ENCODE peak calls at places on chromosomes 16 and 17, in seven cellular contexts. One of them, this sample, is unnamed.
A peak's percentile ranks its signal among the peaks of the same experiment; 100 is the strongest.

GRCh38 chr17:77125432-77125901 is 15.3 kb upstream of the SEC14L1 start:
- DNase-seq in A549: peak; percentile 97
- DNase-seq in MM.1S: no peak
- DNase-seq in AG04450: peak; percentile 71
- DNase-seq in H1: no peak
- DNase-seq in heart right ventricle: no peak
- DNase-seq in transverse colon: no peak
- DNase-seq in this sample: peak; percentile 91

GRCh38 chr16:80700558-80700957 is 103.8 kb downstream of the CDYL2 start:
- DNase-seq in heart right ventricle: no peak
- DNase-seq in AG04450: no peak
- DNase-seq in transverse colon: no peak
- DNase-seq in A549: no peak
- DNase-seq in MM.1S: no peak
- DNase-seq in H1: no peak
- DNase-seq in this sample: no peak

GRCh38 chr17:49707246-49707607 is 537 bp downstream of the SLC35B1 start:
- DNase-seq in MM.1S: peak; percentile 27
- DNase-seq in transverse colon: no peak
- DNase-seq in AG04450: no peak
- DNase-seq in A549: peak; percentile 36
- DNase-seq in heart right ventricle: no peak
- DNase-seq in H1: no peak
- DNase-seq in this sample: no peak

GRCh38 chr16:48978501-48978900 is 303.1 kb downstream of the CBLN1 start:
- DNase-seq in transverse colon: no peak
- DNase-seq in MM.1S: no peak
- DNase-seq in AG04450: no peak
- DNase-seq in A549: no peak
- DNase-seq in heart right ventricle: no peak
- DNase-seq in H1: no peak
- DNase-seq in this sample: no peak

GRCh38 chr16:877242-878065 is 76.9 kb upstream of the GNG13 start:
- DNase-seq in AG04450: no peak
- DNase-seq in transverse colon: no peak
- DNase-seq in MM.1S: no peak
- DNase-seq in heart right ventricle: peak; percentile 3
- DNase-seq in H1: no peak
- DNase-seq in A549: no peak
- DNase-seq in this sample: no peak

GRCh38 chr17:15354256-15354655 is 12.9 kb upstream of the TEKT3 start:
- DNase-seq in heart right ventricle: no peak
- DNase-seq in A549: no peak
- DNase-seq in AG04450: no peak
- DNase-seq in transverse colon: peak; percentile 44
- DNase-seq in H1: no peak
- DNase-seq in MM.1S: no peak
- DNase-seq in this sample: no peak

GRCh38 chr17:13074026-13074425 is 56.2 kb upstream of the ELAC2 start:
- DNase-seq in heart right ventricle: no peak
- DNase-seq in H1: no peak
- DNase-seq in transverse colon: no peak
- DNase-seq in AG04450: no peak
- DNase-seq in A549: no peak
- DNase-seq in MM.1S: no peak
- DNase-seq in this sample: no peak

GRCh38 chr17:44875761-44876160 is 23.5 kb downstream of the EFTUD2 start:
- DNase-seq in AG04450: no peak
- DNase-seq in H1: no peak
- DNase-seq in MM.1S: no peak
- DNase-seq in heart right ventricle: no peak
- DNase-seq in A549: no peak
- DNase-seq in transverse colon: no peak
- DNase-seq in this sample: no peak

GRCh38 chr17:76500745-76501017 is 542 bp downstream of the RHBDF2 start:
- DNase-seq in MM.1S: no peak
- DNase-seq in heart right ventricle: no peak
- DNase-seq in transverse colon: no peak
- DNase-seq in AG04450: no peak
- DNase-seq in H1: no peak
- DNase-seq in A549: no peak
- DNase-seq in this sample: no peak

GRCh38 chr16:10181196-10182162 is 749 bp downstream of the GRIN2A start:
- DNase-seq in transverse colon: peak; percentile 60
- DNase-seq in MM.1S: peak; percentile 61
- DNase-seq in AG04450: no peak
- DNase-seq in A549: peak; percentile 62
- DNase-seq in H1: peak; percentile 70
- DNase-seq in heart right ventricle: peak; percentile 70
- DNase-seq in this sample: peak; percentile 60

GRCh38 chr17:57315061-57315851 is 58.9 kb downstream of the MSI2 start:
- DNase-seq in heart right ventricle: no peak
- DNase-seq in A549: no peak
- DNase-seq in MM.1S: no peak
- DNase-seq in H1: no peak
- DNase-seq in AG04450: no peak
- DNase-seq in transverse colon: no peak
- DNase-seq in this sample: no peak

GRCh38 chr17:78879679-78880186 is 23.3 kb downstream of the CEP295NL start:
- DNase-seq in transverse colon: peak; percentile 46
- DNase-seq in A549: no peak
- DNase-seq in heart right ventricle: peak; percentile 80
- DNase-seq in MM.1S: no peak
- DNase-seq in H1: no peak
- DNase-seq in AG04450: peak; percentile 92
- DNase-seq in this sample: no peak

GRCh38 chr17:7842380-7842949 is 8.4 kb downstream of the KDM6B start:
- DNase-seq in A549: peak; percentile 78
- DNase-seq in AG04450: peak; percentile 81
- DNase-seq in MM.1S: peak; percentile 74
- DNase-seq in H1: no peak
- DNase-seq in heart right ventricle: peak; percentile 53
- DNase-seq in transverse colon: peak; percentile 82
- DNase-seq in this sample: no peak

GRCh38 chr17:32956240-32956970 is 28.5 kb downstream of the TMEM98 start:
- DNase-seq in heart right ventricle: no peak
- DNase-seq in MM.1S: no peak
- DNase-seq in AG04450: no peak
- DNase-seq in A549: no peak
- DNase-seq in H1: no peak
- DNase-seq in transverse colon: no peak
- DNase-seq in this sample: no peak

GRCh38 chr17:19546289-19547065 is 12.8 kb downstream of the SLC47A1 start:
- DNase-seq in AG04450: no peak
- DNase-seq in MM.1S: peak; percentile 37
- DNase-seq in H1: no peak
- DNase-seq in heart right ventricle: peak; percentile 33
- DNase-seq in A549: no peak
- DNase-seq in transverse colon: peak; percentile 55
- DNase-seq in this sample: no peak

GRCh38 chr16:46746821-46747776 is 1.0 kb downstream of the MYLK3 start:
- DNase-seq in AG04450: no peak
- DNase-seq in heart right ventricle: peak; percentile 58
- DNase-seq in H1: no peak
- DNase-seq in A549: no peak
- DNase-seq in transverse colon: no peak
- DNase-seq in MM.1S: no peak
- DNase-seq in this sample: no peak

GRCh38 chr17:8872036-8872704 is 4.7 kb upstream of the PIK3R6 start:
- DNase-seq in AG04450: no peak
- DNase-seq in transverse colon: no peak
- DNase-seq in heart right ventricle: no peak
- DNase-seq in MM.1S: no peak
- DNase-seq in A549: no peak
- DNase-seq in H1: no peak
- DNase-seq in this sample: no peak

GRCh38 chr16:77993586-77993985 is 28.8 kb upstream of the CLEC3A start:
- DNase-seq in H1: no peak
- DNase-seq in transverse colon: no peak
- DNase-seq in AG04450: no peak
- DNase-seq in heart right ventricle: no peak
- DNase-seq in MM.1S: no peak
- DNase-seq in A549: no peak
- DNase-seq in this sample: no peak
- H3K27ac ChIP-seq in H1: peak overlapping the region; percentile 71
- H3K27ac ChIP-seq in transverse colon: peak overlapping the region; percentile 67
- H3K27ac ChIP-seq in AG04450: peak overlapping the region; percentile 89
- H3K27ac ChIP-seq in heart right ventricle: peak overlapping the region; percentile 56
- H3K27ac ChIP-seq in MM.1S: no peak overlapping the region
- H3K27ac ChIP-seq in A549: no peak overlapping the region
- H3K27ac ChIP-seq in this sample: no peak overlapping the region

DNA sequence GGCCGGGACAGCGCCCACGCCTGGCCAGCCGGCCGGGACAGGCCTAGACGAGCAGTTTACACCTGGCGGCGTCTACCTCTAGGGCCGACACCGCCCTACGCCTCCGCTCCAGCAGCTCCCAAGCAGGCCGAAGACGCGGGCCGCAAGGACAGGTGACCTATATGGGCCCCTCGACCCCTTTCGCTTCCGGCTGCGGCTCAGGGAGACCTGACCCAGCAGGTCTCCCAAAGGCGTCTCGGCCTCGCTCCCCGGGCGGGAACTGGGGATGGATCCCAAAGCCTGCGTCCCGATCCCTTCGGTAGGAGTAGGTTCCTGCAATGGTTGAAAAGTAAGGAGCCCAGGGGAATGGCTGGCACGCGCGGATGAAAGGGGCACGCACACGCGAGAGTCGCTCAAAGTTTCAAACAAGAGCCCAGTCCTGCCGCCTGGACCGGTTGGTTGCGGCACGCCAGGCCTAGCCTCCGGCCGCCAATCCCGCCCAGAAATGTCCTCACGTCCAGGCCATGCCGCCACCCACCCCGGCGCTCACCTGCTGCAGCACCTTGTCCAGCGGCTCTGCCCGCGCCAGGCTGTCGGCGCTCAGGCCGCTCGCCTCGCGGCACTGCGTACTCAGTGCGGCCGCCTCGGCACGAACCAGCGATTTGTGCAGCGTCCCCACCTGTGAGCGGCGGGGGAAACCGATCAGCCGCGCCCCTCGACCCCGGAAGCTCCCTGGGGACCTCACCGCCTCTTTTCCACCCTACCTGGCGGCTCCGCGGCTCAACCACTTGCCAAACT is 634 bp downstream of the ESRP2 start:
- DNase-seq in A549: no peak
- DNase-seq in heart right ventricle: no peak
- DNase-seq in H1: no peak
- DNase-seq in transverse colon: peak; percentile 50
- DNase-seq in AG04450: no peak
- DNase-seq in MM.1S: no peak
- DNase-seq in this sample: no peak
- TF ChIP-seq CTCF in A549: no peak
- TF ChIP-seq CTCF in heart right ventricle: no peak
- TF ChIP-seq CTCF in H1: peak; percentile 55
- TF ChIP-seq CTCF in transverse colon: no peak
- TF ChIP-seq CTCF in AG04450: no peak
- TF ChIP-seq CTCF in MM.1S: no peak
- TF ChIP-seq CTCF in this sample: peak; percentile 67

DNA sequence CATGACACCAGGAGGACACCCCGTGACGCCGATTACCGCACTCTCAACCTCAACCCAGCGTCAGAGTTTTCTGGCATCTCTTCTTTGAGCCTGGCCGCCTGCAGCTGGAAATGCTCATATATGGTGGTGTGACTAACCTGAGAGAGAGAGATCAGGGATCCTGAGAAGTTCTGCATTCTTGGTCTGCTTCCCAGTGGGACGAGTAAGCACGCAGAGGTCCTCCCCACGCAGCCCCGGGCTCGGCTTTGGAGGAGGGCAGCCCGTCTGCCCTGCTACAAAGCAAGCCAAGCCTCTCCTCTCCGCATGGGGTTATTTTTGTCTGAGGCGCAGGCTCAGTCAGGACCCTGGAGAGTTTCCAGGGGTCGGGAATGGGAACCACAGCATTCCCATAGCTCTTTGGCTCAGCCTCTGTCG is 16.5 kb downstream of the CRISPLD2 start:
- DNase-seq in MM.1S: no peak
- DNase-seq in H1: peak; percentile 38
- DNase-seq in AG04450: peak; percentile 100
- DNase-seq in heart right ventricle: peak; percentile 77
- DNase-seq in transverse colon: peak; percentile 73
- DNase-seq in A549: no peak
- DNase-seq in this sample: no peak
- H3K27ac ChIP-seq in MM.1S: no peak overlapping the region
- H3K27ac ChIP-seq in H1: no peak overlapping the region
- H3K27ac ChIP-seq in AG04450: peak overlapping the region; percentile 96
- H3K27ac ChIP-seq in heart right ventricle: peak overlapping the region; percentile 79
- H3K27ac ChIP-seq in transverse colon: peak overlapping the region; percentile 84
- H3K27ac ChIP-seq in A549: no peak overlapping the region
- H3K27ac ChIP-seq in this sample: no peak overlapping the region

GRCh38 chr17:82415786-82416185 is 2.4 kb upstream of the HEXD start:
- DNase-seq in heart right ventricle: no peak
- DNase-seq in AG04450: no peak
- DNase-seq in H1: no peak
- DNase-seq in transverse colon: no peak
- DNase-seq in MM.1S: no peak
- DNase-seq in A549: no peak
- DNase-seq in this sample: no peak

GRCh38 chr17:82412535-82413520 is 5.3 kb upstream of the HEXD start:
- DNase-seq in transverse colon: no peak
- DNase-seq in MM.1S: no peak
- DNase-seq in A549: no peak
- DNase-seq in H1: no peak
- DNase-seq in heart right ventricle: no peak
- DNase-seq in AG04450: no peak
- DNase-seq in this sample: no peak

GRCh38 chr17:82415336-82415735 is 2.8 kb upstream of the HEXD start:
- DNase-seq in A549: no peak
- DNase-seq in transverse colon: no peak
- DNase-seq in MM.1S: no peak
- DNase-seq in heart right ventricle: no peak
- DNase-seq in H1: no peak
- DNase-seq in AG04450: no peak
- DNase-seq in this sample: no peak

GRCh38 chr17:82416264-82416663 is 1.9 kb upstream of the HEXD start:
- DNase-seq in A549: no peak
- DNase-seq in transverse colon: no peak
- DNase-seq in AG04450: no peak
- DNase-seq in H1: no peak
- DNase-seq in heart right ventricle: no peak
- DNase-seq in MM.1S: no peak
- DNase-seq in this sample: no peak

DNA sequence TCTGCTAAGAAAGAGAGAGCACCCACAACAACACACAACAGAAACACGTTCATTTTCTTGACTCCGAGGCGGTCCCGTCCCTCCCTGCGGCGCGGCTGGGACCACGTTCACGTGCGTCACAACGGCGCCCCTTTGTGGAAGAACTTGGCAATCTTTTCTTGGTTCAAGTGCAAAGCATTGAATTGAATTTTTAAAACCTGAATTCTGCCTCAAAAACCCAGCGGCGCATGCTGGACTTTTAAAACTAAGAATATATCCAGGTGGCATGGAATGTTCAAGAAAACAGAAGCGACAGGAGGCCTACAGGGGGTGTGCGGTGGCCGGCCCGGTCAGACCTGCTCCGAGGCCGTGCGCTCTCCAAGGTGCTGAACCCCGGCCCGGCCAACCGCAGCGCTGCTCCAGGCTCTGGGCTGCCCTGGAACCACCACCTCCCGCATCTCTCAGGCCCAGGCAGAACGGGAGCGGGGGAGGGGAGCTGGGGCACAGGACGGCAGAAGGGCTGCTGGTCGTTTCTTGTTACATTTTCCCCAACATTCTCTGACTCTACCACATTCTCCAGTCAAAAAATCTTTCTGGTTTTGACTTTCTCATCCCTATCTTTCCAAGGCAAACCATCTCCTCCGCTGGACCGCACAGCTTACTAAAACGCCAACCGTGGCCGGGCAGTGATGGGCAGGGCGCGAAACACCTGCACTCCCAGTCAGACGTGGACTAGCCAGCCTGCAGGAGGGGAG is 3.4 kb upstream of the HEXD start:
- DNase-seq in H1: peak; percentile 46
- DNase-seq in heart right ventricle: peak; percentile 79
- DNase-seq in A549: peak; percentile 94
- DNase-seq in MM.1S: peak; percentile 62
- DNase-seq in transverse colon: peak; percentile 73
- DNase-seq in AG04450: no peak
- DNase-seq in this sample: no peak
- TF ChIP-seq CTCF in H1: peak; percentile 55
- TF ChIP-seq CTCF in heart right ventricle: peak; percentile 83
- TF ChIP-seq CTCF in A549: peak; percentile 99
- TF ChIP-seq CTCF in MM.1S: peak; percentile 65
- TF ChIP-seq CTCF in transverse colon: peak; percentile 72
- TF ChIP-seq CTCF in AG04450: peak; percentile 74
- TF ChIP-seq CTCF in this sample: no peak

This sample was measured in Panc1.